ENCODE peak calls at places on chromosomes 16 and 17, in seven cellular contexts. U, Q, Z, M, F, E and T are unnamed samples.

GRCh38 chr17:79919862-79920720 is 80.9 kb upstream of the CBX4 start:
- DNase-seq in U (no peak), Q (no peak), Z (no peak), M (no peak), F (no peak), E (no peak), T (no peak)

GRCh38 chr17:17849863-17850373 is 13.1 kb upstream of the SREBF1 start:
- DNase-seq in U (peak; percentile 58), Q (no peak), Z (peak; percentile 85), M (peak; percentile 25), F (peak; percentile 58), E (peak; percentile 48), T (no peak)

GRCh38 chr16:28974007-28974436 is 556 bp upstream of the SPNS1 start:
- DNase-seq in U (peak; percentile 88), Q (peak; percentile 23), Z (peak; percentile 41), M (peak; percentile 65), F (peak; percentile 78), E (peak; percentile 88), T (no peak)

GRCh38 chr17:17712268-17712924 is 31.1 kb downstream of the RAI1 start:
- DNase-seq in U (no peak), Q (no peak), Z (no peak), M (peak; percentile 48), F (no peak), E (peak; percentile 63), T (no peak)

GRCh38 chr17:58991718-58992331 is 114.9 kb downstream of the TRIM37 start:
- DNase-seq in U (no peak), Q (no peak), Z (no peak), M (peak; percentile 14), F (no peak), E (peak; percentile 72), T (no peak)

GRCh38 chr16:85712841-85713240 is 24.1 kb upstream of the GINS2 start:
- DNase-seq in U (peak; percentile 43), Q (no peak), Z (no peak), M (no peak), F (no peak), E (no peak), T (no peak)

GRCh38 chr17:74211141-74211928 is 2.0 kb upstream of the TTYH2 start:
- DNase-seq in U (peak; percentile 40), Q (no peak), Z (no peak), M (peak; percentile 28), F (no peak), E (peak; percentile 51), T (no peak)

GRCh38 chr17:77327566-77328463 is 187.0 kb downstream of the SEC14L1 start:
- DNase-seq in U (no peak), Q (no peak), Z (peak; percentile 53), M (no peak), F (peak; percentile 28), E (peak; percentile 41), T (no peak)

GRCh38 chr16:3171181-3171854 is 16.7 kb upstream of the OR1F1 start:
- DNase-seq in U (peak; percentile 47), Q (no peak), Z (no peak), M (no peak), F (peak; percentile 50), E (no peak), T (peak; percentile 72)

DNA sequence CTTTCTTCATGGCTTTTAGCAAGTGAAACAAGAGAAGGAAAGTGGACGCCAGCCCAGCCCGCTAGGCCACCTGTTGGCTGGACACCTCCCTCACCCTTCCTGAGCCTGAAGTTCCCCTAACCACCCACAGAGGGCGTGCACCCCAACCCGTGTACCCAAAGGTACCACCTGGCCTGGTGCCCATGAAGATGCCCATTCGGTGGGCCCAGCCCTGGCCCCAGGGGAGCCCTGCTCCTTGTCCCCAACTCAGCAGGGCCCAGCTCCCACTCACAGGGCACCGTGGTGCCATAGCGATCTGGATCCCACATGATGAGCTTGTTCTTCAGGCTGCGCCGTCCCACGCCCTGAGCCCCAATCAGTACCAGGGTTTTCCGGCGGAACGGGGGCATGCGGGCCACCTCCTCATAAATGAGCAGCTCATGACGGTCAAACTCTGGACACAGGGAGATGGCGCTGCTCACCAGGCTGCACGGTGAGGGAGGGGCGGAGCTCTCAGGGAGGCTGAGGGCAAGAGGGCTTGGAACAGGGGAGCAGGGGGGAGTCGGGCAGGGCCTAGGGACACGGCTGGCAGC is 26.8 kb downstream of the MPP2 start:
- DNase-seq in U (peak; percentile 74), Q (peak; percentile 22), Z (peak; percentile 37), M (peak; percentile 72), F (peak; percentile 83), E (peak; percentile 49), T (peak; percentile 35)
- TF ChIP-seq EZH2phosphoT487 in U (no peak), Q (no peak), Z (no peak), M (no peak), F (no peak), E (no peak), T (no peak)

DNA sequence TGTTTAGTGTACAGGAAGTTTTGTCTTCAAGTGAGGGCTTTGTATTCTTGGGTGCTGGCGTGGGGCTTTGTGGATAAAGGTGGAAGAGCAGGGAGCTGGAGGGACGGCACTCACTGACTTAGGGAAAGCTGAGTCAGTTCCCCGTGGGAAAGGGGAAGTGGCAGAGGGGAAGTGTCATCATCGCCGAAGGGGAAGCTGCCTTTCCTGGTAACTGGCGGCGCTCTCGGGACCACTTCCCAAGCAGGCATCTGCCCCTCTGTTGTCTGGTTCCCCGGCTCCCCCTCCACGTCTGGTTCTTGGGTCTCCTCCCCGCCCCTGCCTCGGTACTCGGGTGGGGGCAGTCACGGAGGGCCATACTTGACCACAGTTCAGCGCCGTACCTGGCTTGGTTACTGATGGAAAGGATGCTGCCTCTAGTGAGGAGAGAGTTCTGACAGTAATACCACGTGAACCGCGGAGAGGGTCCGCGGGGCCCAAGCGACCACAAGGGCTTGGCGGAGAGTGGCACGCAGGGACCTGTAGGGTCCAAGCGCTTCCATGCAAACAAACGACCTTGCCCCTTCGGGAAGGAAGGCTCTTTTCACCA is 9.0 kb downstream of the KDM6B start:
- DNase-seq in U (peak; percentile 54), Q (no peak), Z (peak; percentile 49), M (no peak), F (no peak), E (no peak), T (peak; percentile 45)
- TF ChIP-seq CTCF in U (no peak), Q (no peak), Z (no peak), M (no peak), F (no peak), E (no peak), T (no peak)

GRCh38 chr16:20268409-20268808 is 58.9 kb downstream of the GP2 start:
- DNase-seq in U (no peak), Q (no peak), Z (no peak), M (no peak), F (no peak), E (no peak), T (no peak)

DNA sequence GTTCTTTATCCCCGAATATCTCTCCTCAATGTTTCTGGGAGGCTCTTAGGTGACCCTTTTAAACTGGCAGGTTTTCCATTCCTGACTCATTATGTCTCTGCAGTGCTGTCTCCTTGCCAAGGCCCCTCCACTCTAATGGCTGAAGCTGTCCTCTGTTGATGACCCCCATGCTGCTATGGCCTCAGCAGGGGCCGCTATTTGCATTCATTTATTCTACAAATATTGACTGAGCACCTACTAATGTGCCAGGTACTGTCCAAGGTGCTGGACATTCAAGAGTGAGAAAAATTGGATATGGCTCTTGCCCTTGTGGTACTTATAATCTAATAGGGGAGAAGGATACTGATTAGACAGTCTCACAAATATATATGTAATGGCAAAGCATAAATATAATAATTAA is 55.4 kb downstream of the GP2 start:
- DNase-seq in U (no peak), Q (no peak), Z (no peak), M (no peak), F (no peak), E (no peak), T (peak; percentile 10)
- H3K9me3 ChIP-seq in U (no peaks in the 10 kb centered on the region), Q (no peaks in the 10 kb centered on the region), Z (no peaks in the 10 kb centered on the region), M (no peaks in the 10 kb centered on the region), F (no peaks in the 10 kb centered on the region), E (no peaks in the 10 kb centered on the region), T (no peaks in the 10 kb centered on the region)

GRCh38 chr17:28388106-28388505 is 16.6 kb downstream of the SARM1 start:
- DNase-seq in U (no peak), Q (no peak), Z (no peak), M (no peak), F (no peak), E (peak; percentile 3), T (no peak)

GRCh38 chr17:28380572-28380907 is 9.0 kb downstream of the SARM1 start:
- DNase-seq in U (no peak), Q (no peak), Z (no peak), M (no peak), F (no peak), E (no peak), T (no peak)

GRCh38 chr17:28381141-28381825 is 9.8 kb downstream of the SARM1 start:
- DNase-seq in U (peak; percentile 89), Q (no peak), Z (no peak), M (no peak), F (no peak), E (peak; percentile 56), T (no peak)

GRCh38 chr17:28384281-28385036 is 13.0 kb downstream of the SARM1 start:
- DNase-seq in U (peak; percentile 52), Q (no peak), Z (no peak), M (peak; percentile 66), F (no peak), E (peak; percentile 72), T (peak; percentile 35)

GRCh38 chr17:28385037-28385797 is 13.7 kb downstream of the SARM1 start:
- DNase-seq in U (peak; percentile 31), Q (no peak), Z (no peak), M (peak; percentile 34), F (no peak), E (peak; percentile 26), T (no peak)
- TF ChIP-seq EZH2phosphoT487 in U (peak; percentile 68), Q (no peak), Z (no peak), M (no peak), F (no peak), E (no peak), T (no peak)

GRCh38 chr17:55549140-55549539 is 37.9 kb upstream of the SMIM36 start:
- DNase-seq in U (peak; percentile 56), Q (peak; percentile 40), Z (peak; percentile 33), M (peak; percentile 68), F (no peak), E (no peak), T (peak; percentile 28)
- TF ChIP-seq CTCF in U (peak; percentile 66), Q (peak; percentile 64), Z (peak; percentile 75), M (peak; percentile 80), F (peak; percentile 41), E (peak; percentile 7), T (peak; percentile 45)

GRCh38 chr17:27081002-27081638 is 212.8 kb upstream of the WSB1 start:
- DNase-seq in U (no peak), Q (no peak), Z (no peak), M (no peak), F (no peak), E (no peak), T (no peak)
- H3K9me3 ChIP-seq in U (peaks cover 34% of the 10 kb centered on the region), Q (no peaks in the 10 kb centered on the region), Z (no peaks in the 10 kb centered on the region), M (no peaks in the 10 kb centered on the region), F (no peaks in the 10 kb centered on the region), E (no peaks in the 10 kb centered on the region), T (no peaks in the 10 kb centered on the region)